ENCODE peak calls at places on chromosomes 4 and X, in nine cellular contexts. N is SJSA1; W is tibial artery; G is lower lobe of right lung; Z is suprapubic skin; K is CD8-positive, alpha-beta memory T cell; F is OCI-LY7; L is breast epithelium; R is fibroblast of lung. S is an unnamed sample.

GRCh38 chr4:14928035-14928434 is 74.2 kb upstream of the CPEB2 start:
- DNase-seq in N (no peak), W (no peak), G (no peak), Z (no peak), K (no peak), F (no peak), L (no peak), R (no peak), S (no peak)

GRCh38 chr4:15898902-15899301 is 39.6 kb downstream of the FGFBP1 start:
- DNase-seq in N (no peak), W (no peak), G (no peak), Z (no peak), K (no peak), F (no peak), L (no peak), R (no peak), S (no peak)

GRCh38 chrX:136658151-136658550 is 10.2 kb downstream of the CD40LG start:
- DNase-seq in N (no peak), W (no peak), G (no peak), Z (no peak), K (no peak), F (peak; percentile 2), L (no peak), R (no peak), S (no peak)

GRCh38 chrX:68665502-68665901 is 18.0 kb downstream of the STARD8 start:
- DNase-seq in N (no peak), W (no peak), G (no peak), Z (no peak), K (no peak), F (no peak), L (no peak), R (no peak), S (no peak)

GRCh38 chrX:14801136-14801535 is 71.7 kb downstream of the FANCB start:
- DNase-seq in N (peak; percentile 1), W (no peak), G (no peak), Z (no peak), K (no peak), F (no peak), L (no peak), R (no peak), S (no peak)

GRCh38 chr4:170776983-170777382 is 687.2 kb upstream of the AADAT start:
- DNase-seq in N (no peak), W (no peak), G (no peak), Z (no peak), K (no peak), F (no peak), L (no peak), R (no peak), S (no peak)

GRCh38 chrX:69314436-69315348 is 149.4 kb upstream of the PJA1 start:
- DNase-seq in N (no peak), W (no peak), G (no peak), Z (no peak), K (no peak), F (no peak), L (no peak), R (no peak), S (no peak)

GRCh38 chrX:17705211-17705610 is 32.1 kb upstream of the SCML1 start:
- DNase-seq in N (no peak), W (no peak), G (no peak), Z (no peak), K (no peak), F (no peak), L (no peak), R (no peak), S (no peak)

GRCh38 chr4:168737441-168738176 is 240.8 kb downstream of the PALLD start:
- DNase-seq in N (no peak), W (no peak), G (no peak), Z (no peak), K (no peak), F (no peak), L (no peak), R (peak; percentile 55), S (no peak)

GRCh38 chr4:15420642-15421041 is 7.2 kb upstream of the C1QTNF7 start:
- DNase-seq in N (peak; percentile 30), W (no peak), G (no peak), Z (no peak), K (no peak), F (no peak), L (no peak), R (peak; percentile 73), S (no peak)

GRCh38 chrX:115948018-115948923 is 222.3 kb upstream of the AGTR2 start:
- DNase-seq in N (no peak), W (no peak), G (no peak), Z (no peak), K (no peak), F (no peak), L (no peak), R (no peak), S (no peak)

GRCh38 chr4:189613202-189613601 is 327.5 kb upstream of the FRG1 start:
- DNase-seq in N (no peak), W (no peak), G (no peak), Z (no peak), K (no peak), F (no peak), L (no peak), R (no peak), S (no peak)

GRCh38 chr4:47839259-47839658 is 1.4 kb upstream of the CORIN start:
- DNase-seq in N (no peak), W (no peak), G (no peak), Z (no peak), K (no peak), F (peak; percentile 38), L (no peak), R (peak; percentile 47), S (peak; percentile 55)

GRCh38 chr4:55866973-55867574 is 13.6 kb downstream of the EXOC1 start:
- DNase-seq in N (peak; percentile 59), W (no peak), G (no peak), Z (no peak), K (no peak), F (peak; percentile 74), L (no peak), R (peak; percentile 77), S (peak; percentile 16)

GRCh38 chr4:16289872-16290554 is 63.7 kb upstream of the TAPT1 start:
- DNase-seq in N (peak; percentile 19), W (no peak), G (no peak), Z (no peak), K (no peak), F (peak; percentile 36), L (no peak), R (peak; percentile 61), S (peak; percentile 31)

GRCh38 chr4:16767861-16768260 is 130.6 kb downstream of the LDB2 start:
- DNase-seq in N (no peak), W (no peak), G (no peak), Z (no peak), K (no peak), F (no peak), L (no peak), R (no peak), S (no peak)

GRCh38 chr4:183858011-183858615 is 47.0 kb upstream of the STOX2 start:
- DNase-seq in N (no peak), W (no peak), G (no peak), Z (no peak), K (no peak), F (no peak), L (no peak), R (no peak), S (no peak)

GRCh38 chr4:137367608-137368007 is 164.7 kb downstream of the PCDH18 start:
- DNase-seq in N (no peak), W (no peak), G (no peak), Z (no peak), K (no peak), F (no peak), L (no peak), R (peak; percentile 96), S (no peak)

GRCh38 chr4:159283697-159284492 is 181.0 kb downstream of the RAPGEF2 start:
- DNase-seq in N (peak; percentile 72), W (no peak), G (no peak), Z (no peak), K (no peak), F (no peak), L (no peak), R (peak; percentile 75), S (no peak)

DNA sequence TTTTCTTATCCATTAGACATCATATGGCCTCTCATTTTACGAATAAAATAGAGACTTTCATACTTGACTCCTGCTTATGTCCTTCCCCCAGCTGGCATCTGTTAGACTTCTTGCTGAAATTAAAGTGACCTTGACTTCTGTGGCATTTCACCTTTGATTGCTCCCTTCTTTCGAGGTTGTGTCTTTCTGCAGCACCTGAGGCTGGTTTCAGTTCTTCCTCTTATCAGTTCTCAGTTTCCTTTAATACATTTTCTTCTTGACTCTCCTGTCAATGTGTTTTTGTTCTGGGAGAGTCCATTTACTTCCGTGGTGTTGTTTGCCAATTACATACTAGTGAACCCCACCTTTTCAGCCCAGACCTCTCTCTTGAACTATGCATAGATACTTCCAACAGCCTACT is 81.6 kb downstream of the RBPJ start:
- DNase-seq in N (no peak), W (no peak), G (no peak), Z (no peak), K (no peak), F (peak; percentile 71), L (no peak), R (no peak), S (no peak)
- H3K27ac ChIP-seq in N (no peak overlapping the region), W (no peak overlapping the region), G (no peak overlapping the region), Z (no peak overlapping the region), K (no peak overlapping the region), F (peak overlapping the region; percentile 40), L (no peak overlapping the region), R (no peak overlapping the region), S (no peak overlapping the region)

GRCh38 chrX:53594354-53594753 is 92.2 kb downstream of the HUWE1 start:
- DNase-seq in N (no peak), W (no peak), G (no peak), Z (no peak), K (no peak), F (no peak), L (no peak), R (peak; percentile 5), S (no peak)
- H3K36me3 ChIP-seq in N (peaks cover 80% of the 10 kb centered on the region), W (peaks cover 44% of the 10 kb centered on the region), G (peaks cover 82% of the 10 kb centered on the region), Z (peaks cover 57% of the 10 kb centered on the region), K (peaks cover 47% of the 10 kb centered on the region), F (peaks cover 92% of the 10 kb centered on the region), L (no peaks in the 10 kb centered on the region), R (peaks cover 8% of the 10 kb centered on the region), S (peaks cover 81% of the 10 kb centered on the region)

GRCh38 chr4:49217492-49217891 is 231.4 kb downstream of the CWH43 start:
- DNase-seq in N (no peak), W (no peak), G (no peak), Z (no peak), K (no peak), F (no peak), L (no peak), R (no peak), S (no peak)
- H3K9me3 ChIP-seq in N (no peaks in the 10 kb centered on the region), W (no peaks in the 10 kb centered on the region), G (no peaks in the 10 kb centered on the region), Z (no peaks in the 10 kb centered on the region), K (no peaks in the 10 kb centered on the region), F (no peaks in the 10 kb centered on the region), L (peaks cover 9% of the 10 kb centered on the region), R (no peaks in the 10 kb centered on the region), S (peaks cover 3% of the 10 kb centered on the region)

GRCh38 chr4:6916069-6916586 is 6.5 kb downstream of the TBC1D14 start:
- DNase-seq in N (no peak), W (no peak), G (no peak), Z (peak; percentile 56), K (no peak), F (no peak), L (no peak), R (no peak), S (no peak)
- H3K27ac ChIP-seq in N (no peak overlapping the region), W (no peak overlapping the region), G (peak overlapping the region; percentile 84), Z (peak overlapping the region; percentile 80), K (peak overlapping the region; percentile 65), F (no peak overlapping the region), L (peak overlapping the region; percentile 90), R (no peak overlapping the region), S (peak overlapping the region; percentile 82)